ENCODE peak calls at places on chromosomes 11 and 22, in seven cellular contexts. B, A, Z, J, W, L and G are unnamed samples.

GRCh38 chr11:118608268-118609214 is 1.1 kb downstream of the PHLDB1 start:
- DNase-seq in B (peak), A (peak), Z (peak), J (no peak), W (peak), L (peak), G (peak)

GRCh38 chr22:24153959-24154358 is 27.3 kb upstream of the SUSD2 start:
- DNase-seq in B (no peak), A (no peak), Z (no peak), J (no peak), W (no peak), L (no peak), G (no peak)

GRCh38 chr11:12569499-12570040 is 104.7 kb upstream of the TEAD1 start:
- DNase-seq in B (no peak), A (no peak), Z (no peak), J (no peak), W (no peak), L (no peak), G (no peak)

GRCh38 chr11:12691473-12691872 is 17.3 kb downstream of the TEAD1 start:
- DNase-seq in B (no peak), A (no peak), Z (no peak), J (no peak), W (no peak), L (no peak), G (no peak)

GRCh38 chr11:119121811-119122124 is 388 bp downstream of the HINFP start:
- DNase-seq in B (no peak), A (no peak), Z (no peak), J (no peak), W (no peak), L (no peak), G (no peak)

GRCh38 chr11:23570828-23571227 is 710.6 kb upstream of the CCDC179 start:
- DNase-seq in B (no peak), A (no peak), Z (no peak), J (no peak), W (no peak), L (no peak), G (no peak)

GRCh38 chr11:76666408-76666807 is 4.1 kb downstream of the LRRC32 start:
- DNase-seq in B (peak), A (no peak), Z (no peak), J (no peak), W (peak), L (no peak), G (peak)

GRCh38 chr11:119797137-119797611 is 68.2 kb upstream of the NECTIN1 start:
- DNase-seq in B (no peak), A (no peak), Z (no peak), J (peak), W (peak), L (no peak), G (no peak)

GRCh38 chr11:122808494-122808893 is 29.8 kb upstream of the CRTAM start:
- DNase-seq in B (peak), A (no peak), Z (no peak), J (no peak), W (no peak), L (no peak), G (no peak)

GRCh38 chr11:17642980-17643379 is 76.4 kb upstream of the MYOD1 start:
- DNase-seq in B (no peak), A (no peak), Z (no peak), J (no peak), W (no peak), L (no peak), G (no peak)

GRCh38 chr11:2265396-2265795 is 5.0 kb downstream of the ASCL2 start:
- DNase-seq in B (no peak), A (no peak), Z (no peak), J (no peak), W (peak), L (no peak), G (no peak)

GRCh38 chr22:19478086-19478392 is 954 bp downstream of the UFD1 start:
- DNase-seq in B (no peak), A (no peak), Z (no peak), J (no peak), W (no peak), L (no peak), G (no peak)

GRCh38 chr11:67665537-67666302 is 8.7 kb downstream of the ALDH3B2 start:
- DNase-seq in B (no peak), A (no peak), Z (no peak), J (no peak), W (no peak), L (no peak), G (no peak)

GRCh38 chr11:3178349-3178748 is 13.2 kb upstream of the OSBPL5 start:
- DNase-seq in B (no peak), A (no peak), Z (no peak), J (no peak), W (no peak), L (no peak), G (no peak)

GRCh38 chr11:1888347-1888753 is 3.3 kb downstream of the PRR33 start:
- DNase-seq in B (no peak), A (no peak), Z (no peak), J (no peak), W (no peak), L (no peak), G (no peak)

GRCh38 chr11:101470414-101470813 is 113.4 kb downstream of the TRPC6 start:
- DNase-seq in B (no peak), A (no peak), Z (no peak), J (no peak), W (no peak), L (no peak), G (no peak)

GRCh38 chr11:41612415-41612814 is 153.0 kb upstream of the LRRC4C start:
- DNase-seq in B (no peak), A (no peak), Z (no peak), J (no peak), W (no peak), L (no peak), G (no peak)

GRCh38 chr11:116061322-116061721 is 557.1 kb upstream of the CADM1 start:
- DNase-seq in B (no peak), A (no peak), Z (no peak), J (no peak), W (no peak), L (no peak), G (peak)

GRCh38 chr22:33687464-33687863 is 232.8 kb downstream of the LARGE1 start:
- DNase-seq in B (no peak), A (no peak), Z (no peak), J (no peak), W (no peak), L (no peak), G (no peak)

GRCh38 chr11:110196241-110196754 is 100.1 kb downstream of the RDX start:
- DNase-seq in B (no peak), A (no peak), Z (no peak), J (no peak), W (no peak), L (no peak), G (no peak)

GRCh38 chr11:76380161-76380976 is 563 bp downstream of the THAP12 start:
- DNase-seq in B (no peak), A (peak), Z (no peak), J (peak), W (peak), L (peak), G (no peak)

GRCh38 chr11:72395993-72396392 is 38.3 kb downstream of the CLPB start:
- DNase-seq in B (no peak), A (no peak), Z (no peak), J (no peak), W (no peak), L (no peak), G (no peak)

GRCh38 chr22:32574957-32575893 is 100.6 kb downstream of the FBXO7 start:
- DNase-seq in B (no peak), A (no peak), Z (no peak), J (peak), W (no peak), L (no peak), G (no peak)

GRCh38 chr22:19998232-19998951 is 18.2 kb downstream of the ARVCF start:
- DNase-seq in B (no peak), A (no peak), Z (no peak), J (no peak), W (no peak), L (no peak), G (peak)

GRCh38 chr11:130403301-130403804 is 25.1 kb downstream of the ADAMTS8 start:
- DNase-seq in B (peak), A (no peak), Z (no peak), J (no peak), W (no peak), L (no peak), G (no peak)

GRCh38 chr11:64760759-64761417 is 1.1 kb upstream of the PYGM start:
- DNase-seq in B (no peak), A (peak), Z (no peak), J (no peak), W (no peak), L (no peak), G (no peak)

GRCh38 chr11:13262096-13262495 is 15.5 kb upstream of the BMAL1 start:
- DNase-seq in B (no peak), A (no peak), Z (no peak), J (no peak), W (no peak), L (no peak), G (no peak)

GRCh38 chr11:72263363-72263762 is 19.4 kb upstream of the PHOX2A start:
- DNase-seq in B (no peak), A (no peak), Z (no peak), J (no peak), W (no peak), L (no peak), G (no peak)

GRCh38 chr11:77619576-77620198 is 17.9 kb downstream of the CLNS1A start:
- DNase-seq in B (no peak), A (no peak), Z (peak), J (peak), W (no peak), L (no peak), G (peak)

GRCh38 chr11:79273781-79274180 is 167.0 kb downstream of the TENM4 start:
- DNase-seq in B (no peak), A (no peak), Z (no peak), J (no peak), W (no peak), L (no peak), G (no peak)

GRCh38 chr22:46748948-46749681 is 11.1 kb upstream of the CERK start:
- DNase-seq in B (no peak), A (peak), Z (no peak), J (no peak), W (no peak), L (peak), G (no peak)

GRCh38 chr11:124762077-124762623 is at the start of gene ESAM:
- DNase-seq in B (peak), A (no peak), Z (no peak), J (peak), W (peak), L (peak), G (no peak)

GRCh38 chr11:67261942-67262681 is 4.2 kb upstream of the GRK2 start:
- DNase-seq in B (no peak), A (no peak), Z (no peak), J (no peak), W (no peak), L (no peak), G (no peak)

GRCh38 chr11:10688401-10688800 is 5.2 kb downstream of the IRAG1 start:
- DNase-seq in B (no peak), A (no peak), Z (no peak), J (no peak), W (no peak), L (no peak), G (no peak)

GRCh38 chr11:70597751-70598377 is 199.5 kb downstream of the CTTN start:
- DNase-seq in B (no peak), A (no peak), Z (no peak), J (no peak), W (no peak), L (no peak), G (no peak)